ENCODE peak calls at places on chromosome 4, in seven cellular contexts. One of them, this sample, is unnamed.

GRCh38 chr4:87339440-87339839 is 16.8 kb upstream of the HSD17B13 start:
- DNase-seq in type B pancreatic cell: no peak
- DNase-seq in neural crest cell: no peak
- DNase-seq in heart left ventricle: no peak
- DNase-seq in Peyer's patch: no peak
- DNase-seq in nephron progenitor cell: no peak
- DNase-seq in fibroblast of mammary gland: peak; percentile 52
- DNase-seq in this sample: no peak

GRCh38 chr4:48778431-48779094 is 1.5 kb downstream of the FRYL start:
- DNase-seq in fibroblast of mammary gland: peak; percentile 55
- DNase-seq in neural crest cell: no peak
- DNase-seq in type B pancreatic cell: no peak
- DNase-seq in nephron progenitor cell: no peak
- DNase-seq in Peyer's patch: no peak
- DNase-seq in heart left ventricle: no peak
- DNase-seq in this sample: no peak

GRCh38 chr4:81827568-81828202 is 356.0 kb upstream of the RASGEF1B start:
- DNase-seq in heart left ventricle: no peak
- DNase-seq in Peyer's patch: no peak
- DNase-seq in nephron progenitor cell: no peak
- DNase-seq in neural crest cell: no peak
- DNase-seq in type B pancreatic cell: no peak
- DNase-seq in fibroblast of mammary gland: no peak
- DNase-seq in this sample: no peak

GRCh38 chr4:4439782-4440181 is 52.9 kb downstream of the NSG1 start:
- DNase-seq in fibroblast of mammary gland: no peak
- DNase-seq in neural crest cell: no peak
- DNase-seq in type B pancreatic cell: no peak
- DNase-seq in heart left ventricle: no peak
- DNase-seq in nephron progenitor cell: no peak
- DNase-seq in Peyer's patch: no peak
- DNase-seq in this sample: no peak

GRCh38 chr4:40516651-40517050 is 113.0 kb downstream of the RBM47 start:
- DNase-seq in fibroblast of mammary gland: no peak
- DNase-seq in nephron progenitor cell: no peak
- DNase-seq in type B pancreatic cell: no peak
- DNase-seq in Peyer's patch: no peak
- DNase-seq in neural crest cell: no peak
- DNase-seq in heart left ventricle: no peak
- DNase-seq in this sample: no peak

GRCh38 chr4:142112451-142112850 is 476.1 kb downstream of the IL15 start:
- DNase-seq in heart left ventricle: no peak
- DNase-seq in neural crest cell: no peak
- DNase-seq in type B pancreatic cell: no peak
- DNase-seq in Peyer's patch: no peak
- DNase-seq in fibroblast of mammary gland: peak; percentile 68
- DNase-seq in nephron progenitor cell: no peak
- DNase-seq in this sample: no peak

GRCh38 chr4:25106363-25107151 is 53.7 kb downstream of the SEPSECS start:
- DNase-seq in heart left ventricle: no peak
- DNase-seq in neural crest cell: no peak
- DNase-seq in Peyer's patch: no peak
- DNase-seq in nephron progenitor cell: no peak
- DNase-seq in type B pancreatic cell: no peak
- DNase-seq in fibroblast of mammary gland: no peak
- DNase-seq in this sample: peak; percentile 68

GRCh38 chr4:1533501-1534064 is 127.3 kb upstream of the NKX1-1 start:
- DNase-seq in nephron progenitor cell: peak; percentile 83
- DNase-seq in neural crest cell: no peak
- DNase-seq in type B pancreatic cell: no peak
- DNase-seq in heart left ventricle: peak; percentile 47
- DNase-seq in Peyer's patch: no peak
- DNase-seq in fibroblast of mammary gland: no peak
- DNase-seq in this sample: no peak

GRCh38 chr4:169229571-169230028 is 41.2 kb downstream of the SH3RF1 start:
- DNase-seq in fibroblast of mammary gland: peak; percentile 98
- DNase-seq in heart left ventricle: no peak
- DNase-seq in type B pancreatic cell: no peak
- DNase-seq in nephron progenitor cell: no peak
- DNase-seq in neural crest cell: no peak
- DNase-seq in Peyer's patch: no peak
- DNase-seq in this sample: no peak

GRCh38 chr4:95212692-95213091 is 336.1 kb downstream of the UNC5C start:
- DNase-seq in Peyer's patch: no peak
- DNase-seq in neural crest cell: no peak
- DNase-seq in fibroblast of mammary gland: no peak
- DNase-seq in type B pancreatic cell: no peak
- DNase-seq in nephron progenitor cell: no peak
- DNase-seq in heart left ventricle: no peak
- DNase-seq in this sample: no peak

GRCh38 chr4:158817562-158818370 is 48.9 kb downstream of the FNIP2 start:
- DNase-seq in heart left ventricle: no peak
- DNase-seq in type B pancreatic cell: no peak
- DNase-seq in neural crest cell: no peak
- DNase-seq in nephron progenitor cell: no peak
- DNase-seq in Peyer's patch: no peak
- DNase-seq in fibroblast of mammary gland: peak; percentile 6
- DNase-seq in this sample: no peak

GRCh38 chr4:1554876-1555265 is 129.2 kb downstream of the FAM53A start:
- DNase-seq in neural crest cell: no peak
- DNase-seq in nephron progenitor cell: no peak
- DNase-seq in type B pancreatic cell: no peak
- DNase-seq in heart left ventricle: no peak
- DNase-seq in fibroblast of mammary gland: no peak
- DNase-seq in Peyer's patch: no peak
- DNase-seq in this sample: no peak

GRCh38 chr4:22389240-22389871 is 126.5 kb downstream of the ADGRA3 start:
- DNase-seq in heart left ventricle: no peak
- DNase-seq in fibroblast of mammary gland: peak; percentile 86
- DNase-seq in Peyer's patch: peak; percentile 51
- DNase-seq in neural crest cell: peak; percentile 44
- DNase-seq in type B pancreatic cell: no peak
- DNase-seq in nephron progenitor cell: peak; percentile 49
- DNase-seq in this sample: no peak

GRCh38 chr4:40325406-40326019 is 9.6 kb upstream of the CHRNA9 start:
- DNase-seq in nephron progenitor cell: peak; percentile 49
- DNase-seq in neural crest cell: no peak
- DNase-seq in fibroblast of mammary gland: peak; percentile 77
- DNase-seq in heart left ventricle: no peak
- DNase-seq in Peyer's patch: no peak
- DNase-seq in type B pancreatic cell: no peak
- DNase-seq in this sample: no peak

GRCh38 chr4:20251061-20251795 is 477 bp upstream of the SLIT2 start:
- DNase-seq in heart left ventricle: no peak
- DNase-seq in fibroblast of mammary gland: no peak
- DNase-seq in neural crest cell: no peak
- DNase-seq in Peyer's patch: no peak
- DNase-seq in type B pancreatic cell: no peak
- DNase-seq in nephron progenitor cell: no peak
- DNase-seq in this sample: no peak

GRCh38 chr4:864456-865120 is 38.7 kb upstream of the CPLX1 start:
- DNase-seq in neural crest cell: no peak
- DNase-seq in nephron progenitor cell: no peak
- DNase-seq in Peyer's patch: no peak
- DNase-seq in fibroblast of mammary gland: no peak
- DNase-seq in heart left ventricle: peak; percentile 48
- DNase-seq in type B pancreatic cell: peak; percentile 64
- DNase-seq in this sample: no peak

DNA sequence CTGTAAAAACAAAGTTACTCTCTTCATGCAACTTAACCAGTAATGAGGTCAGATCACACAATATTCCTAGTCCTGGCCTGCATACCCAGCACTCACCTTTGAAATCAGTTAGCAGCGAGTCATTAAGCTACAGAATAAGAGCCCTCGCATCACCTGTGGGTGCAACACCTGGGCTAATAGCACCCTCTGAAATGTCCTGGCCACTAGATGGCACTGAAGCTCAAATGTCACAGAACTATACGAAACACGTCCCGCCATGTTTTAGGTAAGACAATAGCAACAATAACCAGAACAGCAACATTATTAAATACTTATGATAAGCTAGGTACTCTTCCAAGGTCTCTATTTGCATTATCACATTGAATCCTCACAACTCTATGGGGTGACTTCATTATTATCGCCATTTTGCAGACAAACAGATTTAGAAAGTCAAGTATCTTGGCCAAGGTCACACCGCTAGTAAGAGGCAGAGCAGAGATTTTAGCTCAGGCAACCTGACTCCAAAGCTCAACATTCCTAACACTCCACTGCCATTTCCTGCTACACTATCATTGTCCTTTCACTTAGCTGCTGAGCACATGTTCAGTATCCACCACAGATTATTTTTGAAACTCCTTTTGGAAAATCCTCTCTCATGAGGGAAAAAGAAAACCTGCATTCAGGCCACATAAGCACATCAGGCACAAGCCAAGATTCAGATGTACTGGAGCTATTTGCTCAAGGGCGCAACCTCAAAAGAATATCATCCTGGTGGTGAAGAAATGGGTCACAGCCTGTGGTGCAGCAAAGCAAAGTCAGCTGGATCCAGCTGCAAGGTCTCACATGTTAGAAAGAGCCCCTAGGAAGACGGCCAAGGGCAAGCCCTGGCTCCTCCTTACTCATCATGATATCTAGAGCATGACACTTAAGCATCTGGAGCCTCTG is 59.5 kb upstream of the KDR start:
- DNase-seq in Peyer's patch: no peak
- DNase-seq in type B pancreatic cell: no peak
- DNase-seq in nephron progenitor cell: no peak
- DNase-seq in fibroblast of mammary gland: peak; percentile 89
- DNase-seq in neural crest cell: no peak
- DNase-seq in heart left ventricle: no peak
- DNase-seq in this sample: no peak
- TF ChIP-seq CTCF in Peyer's patch: peak; percentile 51
- TF ChIP-seq CTCF in type B pancreatic cell: peak; percentile 34
- TF ChIP-seq CTCF in nephron progenitor cell: peak; percentile 15
- TF ChIP-seq CTCF in fibroblast of mammary gland: peak; percentile 4
- TF ChIP-seq CTCF in neural crest cell: peak; percentile 51
- TF ChIP-seq CTCF in heart left ventricle: peak; percentile 15
- TF ChIP-seq CTCF in this sample: peak; percentile 29

GRCh38 chr4:155543126-155543765 is 123.4 kb upstream of the GUCY1A1 start:
- DNase-seq in neural crest cell: no peak
- DNase-seq in type B pancreatic cell: no peak
- DNase-seq in heart left ventricle: no peak
- DNase-seq in nephron progenitor cell: no peak
- DNase-seq in fibroblast of mammary gland: peak; percentile 82
- DNase-seq in Peyer's patch: no peak
- DNase-seq in this sample: no peak
- TF ChIP-seq CTCF in neural crest cell: no peak
- TF ChIP-seq CTCF in type B pancreatic cell: no peak
- TF ChIP-seq CTCF in heart left ventricle: no peak
- TF ChIP-seq CTCF in nephron progenitor cell: no peak
- TF ChIP-seq CTCF in fibroblast of mammary gland: no peak
- TF ChIP-seq CTCF in Peyer's patch: no peak
- TF ChIP-seq CTCF in this sample: no peak

GRCh38 chr4:167885872-167886271 is 206.5 kb upstream of the ANXA10 start:
- DNase-seq in Peyer's patch: no peak
- DNase-seq in heart left ventricle: no peak
- DNase-seq in type B pancreatic cell: no peak
- DNase-seq in fibroblast of mammary gland: peak; percentile 7
- DNase-seq in neural crest cell: no peak
- DNase-seq in nephron progenitor cell: no peak
- DNase-seq in this sample: no peak
- TF ChIP-seq CTCF in Peyer's patch: no peak
- TF ChIP-seq CTCF in heart left ventricle: no peak
- TF ChIP-seq CTCF in type B pancreatic cell: no peak
- TF ChIP-seq CTCF in fibroblast of mammary gland: no peak
- TF ChIP-seq CTCF in neural crest cell: no peak
- TF ChIP-seq CTCF in nephron progenitor cell: no peak
- TF ChIP-seq CTCF in this sample: no peak

GRCh38 chr4:57425610-57426009 is 315.4 kb upstream of the IGFBP7 start:
- DNase-seq in fibroblast of mammary gland: peak; percentile 73
- DNase-seq in Peyer's patch: no peak
- DNase-seq in neural crest cell: no peak
- DNase-seq in nephron progenitor cell: no peak
- DNase-seq in type B pancreatic cell: no peak
- DNase-seq in heart left ventricle: no peak
- DNase-seq in this sample: no peak

GRCh38 chr4:57430706-57431105 is 320.5 kb upstream of the IGFBP7 start:
- DNase-seq in type B pancreatic cell: no peak
- DNase-seq in nephron progenitor cell: no peak
- DNase-seq in fibroblast of mammary gland: no peak
- DNase-seq in Peyer's patch: no peak
- DNase-seq in neural crest cell: no peak
- DNase-seq in heart left ventricle: no peak
- DNase-seq in this sample: no peak

GRCh38 chr4:57424231-57424897 is 314.2 kb upstream of the IGFBP7 start:
- DNase-seq in Peyer's patch: no peak
- DNase-seq in fibroblast of mammary gland: peak; percentile 87
- DNase-seq in neural crest cell: no peak
- DNase-seq in type B pancreatic cell: no peak
- DNase-seq in nephron progenitor cell: no peak
- DNase-seq in heart left ventricle: no peak
- DNase-seq in this sample: no peak

GRCh38 chr4:57426779-57427395 is 316.7 kb upstream of the IGFBP7 start:
- DNase-seq in heart left ventricle: peak; percentile 73
- DNase-seq in Peyer's patch: peak; percentile 61
- DNase-seq in fibroblast of mammary gland: peak; percentile 73
- DNase-seq in type B pancreatic cell: peak; percentile 81
- DNase-seq in nephron progenitor cell: peak; percentile 80
- DNase-seq in neural crest cell: peak; percentile 75
- DNase-seq in this sample: no peak
- TF ChIP-seq CTCF in heart left ventricle: peak; percentile 29
- TF ChIP-seq CTCF in Peyer's patch: peak; percentile 45
- TF ChIP-seq CTCF in fibroblast of mammary gland: peak; percentile 80
- TF ChIP-seq CTCF in type B pancreatic cell: peak; percentile 85
- TF ChIP-seq CTCF in nephron progenitor cell: peak; percentile 62
- TF ChIP-seq CTCF in neural crest cell: peak; percentile 78
- TF ChIP-seq CTCF in this sample: peak; percentile 74

GRCh38 chr4:18976884-18977283 is 955.3 kb upstream of the LCORL start:
- DNase-seq in Peyer's patch: no peak
- DNase-seq in type B pancreatic cell: no peak
- DNase-seq in neural crest cell: no peak
- DNase-seq in heart left ventricle: no peak
- DNase-seq in fibroblast of mammary gland: no peak
- DNase-seq in nephron progenitor cell: no peak
- DNase-seq in this sample: no peak
- TF ChIP-seq CTCF in Peyer's patch: no peak
- TF ChIP-seq CTCF in type B pancreatic cell: no peak
- TF ChIP-seq CTCF in neural crest cell: no peak
- TF ChIP-seq CTCF in heart left ventricle: no peak
- TF ChIP-seq CTCF in fibroblast of mammary gland: no peak
- TF ChIP-seq CTCF in nephron progenitor cell: no peak
- TF ChIP-seq CTCF in this sample: no peak